ENCODE peak calls at places on chromosomes 6 and 20, in four cellular contexts. S is A673, H is GM23338, T is astrocyte. D is an unnamed sample.
A peak's percentile ranks its signal among the peaks of the same experiment; 100 is the strongest.

GRCh38 chr6:86331889-86332288 is 605.4 kb upstream of the HTR1E start:
- DNase-seq in S (no peak), H (peak; percentile 5), T (no peak), D (no peak)

GRCh38 chr6:90144396-90144795 is 152.2 kb downstream of the BACH2 start:
- DNase-seq in T (no peak), H (no peak), S (no peak), D (peak; percentile 42)

GRCh38 chr6:24883618-24884017 is 52.1 kb downstream of the RIPOR2 start:
- DNase-seq in S (no peak), H (no peak), T (peak; percentile 78), D (peak; percentile 22)

GRCh38 chr20:48657426-48658197 is 170.2 kb downstream of the PREX1 start:
- DNase-seq in H (peak; percentile 79), T (peak; percentile 47), S (peak; percentile 86), D (peak; percentile 54)

GRCh38 chr6:86192123-86192522 is 549.4 kb upstream of the SYNCRIP start:
- DNase-seq in T (no peak), S (peak; percentile 59), H (peak; percentile 72), D (peak; percentile 22)

GRCh38 chr20:57755609-57756008 is 45.8 kb upstream of the PMEPA1 start:
- DNase-seq in T (no peak), H (no peak), S (no peak), D (no peak)

GRCh38 chr6:13404892-13405254 is 76.5 kb upstream of the TBC1D7 start:
- DNase-seq in T (no peak), H (no peak), S (no peak), D (no peak)

GRCh38 chr6:170347091-170347490 is 40.5 kb downstream of the FAM120B start:
- DNase-seq in S (no peak), T (no peak), H (no peak), D (peak; percentile 68)

GRCh38 chr6:33276864-33277662 is at the start of gene B3GALT4:
- DNase-seq in S (peak; percentile 85), H (peak; percentile 92), T (peak; percentile 63), D (peak; percentile 84)

GRCh38 chr6:1313755-1314503 is 2.0 kb downstream of the FOXQ1 start:
- DNase-seq in S (no peak), H (peak; percentile 76), T (no peak), D (no peak)

GRCh38 chr6:18488004-18488403 is 100.9 kb downstream of the RNF144B start:
- DNase-seq in T (peak; percentile 47), H (no peak), S (no peak), D (peak; percentile 82)

GRCh38 chr6:158758464-158758863 is 60.7 kb downstream of the EZR start:
- DNase-seq in S (no peak), H (peak; percentile 72), T (no peak), D (no peak)

GRCh38 chr6:22322103-22322882 is 25.5 kb upstream of the PRL start:
- DNase-seq in H (no peak), S (no peak), T (no peak), D (no peak)

GRCh38 chr6:14165091-14165490 is 47.5 kb downstream of the CD83 start:
- DNase-seq in S (no peak), H (no peak), T (peak; percentile 89), D (peak; percentile 79)

GRCh38 chr6:145349950-145350510 is 385.3 kb downstream of the EPM2A start:
- DNase-seq in H (no peak), T (no peak), S (no peak), D (no peak)

GRCh38 chr20:62606551-62607201 is 35.6 kb upstream of the SLCO4A1 start:
- DNase-seq in H (peak; percentile 77), S (no peak), T (no peak), D (no peak)

GRCh38 chr20:49318430-49319203 is 40.8 kb upstream of the ZNFX1 start:
- DNase-seq in S (no peak), H (peak; percentile 65), T (no peak), D (no peak)

GRCh38 chr6:43746613-43747101 is 23.4 kb upstream of the VEGFA start:
- DNase-seq in T (no peak), S (no peak), H (no peak), D (no peak)

GRCh38 chr6:387293-387694 is 4.3 kb upstream of the IRF4 start:
- DNase-seq in H (no peak), S (no peak), T (no peak), D (peak; percentile 26)

GRCh38 chr20:52031574-52032303 is 159.8 kb downstream of the ZFP64 start:
- DNase-seq in H (peak; percentile 13), S (peak; percentile 95), T (peak; percentile 90), D (no peak)

GRCh38 chr20:37365760-37366638 is 20.1 kb downstream of the SRC start:
- DNase-seq in T (no peak), H (no peak), S (no peak), D (no peak)

GRCh38 chr20:63850689-63851547 is 10.4 kb upstream of the ABHD16B start:
- DNase-seq in T (no peak), H (no peak), S (no peak), D (no peak)

GRCh38 chr20:45355685-45356084 is 7.3 kb upstream of the SYS1 start:
- DNase-seq in H (no peak), S (no peak), T (no peak), D (no peak)

GRCh38 chr6:29509239-29509638 is 21.5 kb upstream of the MAS1L start:
- DNase-seq in S (no peak), T (no peak), H (no peak), D (no peak)

DNA sequence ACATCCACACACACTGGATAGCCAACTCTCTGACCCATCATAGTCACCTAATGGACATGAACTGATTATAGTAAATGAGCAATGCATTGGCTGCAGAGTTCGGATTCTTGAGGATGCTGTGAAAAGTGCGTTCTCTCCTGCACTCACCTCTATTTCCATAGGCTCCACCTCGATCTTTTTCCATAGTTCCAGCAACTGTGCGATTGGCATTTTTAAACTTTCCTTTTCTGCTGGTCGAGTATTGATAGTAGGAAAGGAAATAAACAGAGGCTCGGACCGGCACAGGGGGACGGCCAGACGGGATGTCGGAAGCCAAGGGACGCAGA is 94.4 kb downstream of the RNASET2 start:
- DNase-seq in S (no peak), H (no peak), T (no peak), D (no peak)
- TF ChIP-seq EZH2 in S (peak; percentile 87), H (no peak), T (no peak), D (peak; percentile 97)

DNA sequence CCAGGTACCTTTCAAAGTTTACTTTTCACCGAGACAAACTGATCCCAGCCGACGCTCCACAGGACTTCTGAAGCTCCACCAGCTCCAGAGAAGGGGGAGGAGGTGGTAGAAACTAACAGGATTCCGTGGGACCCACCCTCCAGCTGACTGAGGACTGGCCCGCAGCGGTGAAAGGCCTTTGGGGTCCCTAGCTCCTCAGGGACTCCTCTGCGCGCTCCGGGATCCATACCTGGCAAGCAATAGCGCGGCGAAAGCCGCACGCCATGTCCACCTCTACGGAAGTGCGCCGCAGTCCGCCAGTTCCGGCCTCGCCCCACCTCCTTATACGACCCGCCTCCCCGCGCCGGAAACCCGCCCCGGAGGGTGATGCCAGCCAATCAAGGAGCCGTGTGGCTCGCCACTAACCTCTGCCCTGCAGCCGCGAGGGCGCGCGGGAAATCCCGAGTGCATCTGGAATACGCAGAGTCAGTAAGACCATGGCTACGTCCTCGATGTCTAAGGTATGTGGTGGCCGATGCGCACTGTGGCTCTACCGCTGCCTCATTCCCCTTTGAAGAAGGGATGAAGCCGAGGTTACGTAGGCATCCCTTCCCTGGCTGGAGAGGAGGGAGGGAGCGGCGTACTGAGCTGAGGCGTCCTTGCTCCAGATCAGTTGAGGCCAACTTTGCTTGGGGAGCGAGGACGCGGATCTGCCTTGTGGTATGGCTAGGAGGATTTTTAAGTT is at the start of the genes ORC3 and RARS2:
- DNase-seq in H (peak; percentile 98), T (peak; percentile 88), S (peak; percentile 95), D (peak; percentile 96)
- H3K27ac ChIP-seq in H (peak within 1 kb of the TSS; percentile 90), T (peak within 1 kb of the TSS; percentile 91), S (peak within 1 kb of the TSS; percentile 80), D (peak within 1 kb of the TSS; percentile 79)

DNA sequence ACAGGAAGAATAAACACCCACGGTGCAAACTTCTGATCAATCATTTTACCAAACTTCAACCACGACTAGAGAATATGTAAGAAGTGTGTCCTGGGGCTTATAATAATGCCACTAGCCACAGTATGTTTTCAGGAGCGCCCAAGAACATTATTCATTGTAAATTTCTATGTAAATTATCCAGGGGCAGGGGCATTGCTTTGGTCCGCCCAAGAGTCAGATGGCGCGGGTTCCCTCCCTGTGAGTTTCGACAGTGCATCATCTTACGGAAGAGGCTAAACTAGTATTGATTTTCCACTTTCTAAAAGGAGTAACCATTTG is 10.6 kb upstream of the POU3F2 start:
- DNase-seq in T (no peak), H (peak; percentile 59), S (no peak), D (no peak)
- TF ChIP-seq EZH2 in T (no peak), H (no peak), S (no peak), D (no peak)

GRCh38 chr20:25045343-25045712 is 12.6 kb downstream of the ACSS1 start:
- DNase-seq in T (no peak), H (no peak), S (no peak), D (no peak)

GRCh38 chr20:25043499-25044260 is 14.3 kb downstream of the ACSS1 start:
- DNase-seq in S (no peak), T (no peak), H (no peak), D (no peak)

GRCh38 chr20:25042531-25043498 is 15.1 kb downstream of the ACSS1 start:
- DNase-seq in H (no peak), S (no peak), T (no peak), D (no peak)

GRCh38 chr20:25044660-25045342 is 13.1 kb downstream of the ACSS1 start:
- DNase-seq in S (no peak), H (no peak), T (no peak), D (no peak)

DNA sequence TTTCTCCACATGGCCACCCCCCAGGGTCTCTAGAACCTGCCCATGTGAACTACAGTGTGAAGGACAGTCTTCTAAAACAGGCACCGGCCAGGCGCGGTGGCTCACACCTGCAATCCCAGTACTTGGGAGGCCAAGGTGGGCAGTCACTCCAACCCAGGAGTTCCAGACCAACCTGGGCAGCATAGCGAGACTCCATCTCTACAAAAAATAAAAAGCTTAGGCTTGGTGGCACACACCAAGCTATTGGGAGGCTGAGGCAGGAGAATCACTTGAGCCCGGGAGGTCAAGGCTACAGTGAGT is 13.7 kb downstream of the ACSS1 start:
- DNase-seq in S (no peak), H (no peak), T (no peak), D (no peak)
- H3K27ac ChIP-seq in S (no peak overlapping the region), H (no peak overlapping the region), T (no peak overlapping the region), D (no peak overlapping the region)

GRCh38 chr6:70254784-70255183 is 48.1 kb downstream of the COL9A1 start:
- DNase-seq in T (no peak), S (no peak), H (no peak), D (no peak)

GRCh38 chr6:70257874-70258273 is 45.0 kb downstream of the COL9A1 start:
- DNase-seq in S (no peak), H (no peak), T (no peak), D (no peak)
- TF ChIP-seq EZH2 in S (no peak), H (no peak), T (no peak), D (no peak)

GRCh38 chr6:133854633-133855598 is 34.0 kb upstream of the TCF21 start:
- DNase-seq in T (no peak), H (peak; percentile 54), S (no peak), D (no peak)
- H3K27ac ChIP-seq in T (no peak overlapping the region), H (no peak overlapping the region), S (no peak overlapping the region), D (no peak overlapping the region)

DNA sequence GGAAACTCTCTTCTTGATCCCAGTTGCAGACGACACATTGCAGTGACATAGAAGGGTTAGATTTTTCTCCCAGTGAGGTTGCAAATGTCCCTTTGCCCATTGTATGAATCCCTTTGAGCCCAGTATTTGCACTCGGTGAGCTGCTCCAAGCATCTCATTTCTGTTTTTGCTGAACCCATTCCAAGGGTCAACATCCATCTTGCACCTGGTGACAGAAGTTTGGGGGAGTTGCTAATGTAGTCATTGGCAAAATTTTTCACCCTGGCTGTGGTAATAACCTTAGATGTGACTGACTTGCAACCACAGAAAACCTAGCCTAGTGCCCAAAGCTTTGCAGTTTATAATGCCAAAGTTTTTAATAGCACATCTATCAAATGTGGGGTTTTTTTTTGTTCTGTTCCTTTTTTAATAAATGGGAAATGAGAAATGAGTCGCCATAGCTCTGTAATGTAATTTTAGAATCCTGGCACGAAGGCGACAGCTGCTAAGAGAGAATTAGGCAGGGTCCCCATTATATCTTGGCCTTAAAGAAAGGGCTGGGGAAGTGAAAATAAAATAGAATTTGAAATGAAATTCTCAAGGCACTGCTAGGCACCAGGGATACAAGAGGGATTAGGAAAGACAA is 682.8 kb downstream of the KIF16B start:
- DNase-seq in T (no peak), S (no peak), H (no peak), D (no peak)
- TF ChIP-seq EZH2 in T (no peak), S (no peak), H (no peak), D (no peak)